ENCODE peak calls at places on chromosomes 4 and X, in four cellular contexts. One of them, this sample, is unnamed.
A peak's percentile ranks its signal among the peaks of the same experiment; 100 is the strongest.

GRCh38 chr4:27094785-27095184 is 234.1 kb downstream of the STIM2 start:
- DNase-seq in mesenchymal stem cell: no peak
- DNase-seq in prostate gland: peak; percentile 71
- DNase-seq in mammary epithelial cell: no peak
- DNase-seq in this sample: no peak

GRCh38 chr4:54913751-54914526 is 211.5 kb downstream of the KDR start:
- DNase-seq in mesenchymal stem cell: peak; percentile 26
- DNase-seq in prostate gland: no peak
- DNase-seq in mammary epithelial cell: no peak
- DNase-seq in this sample: peak; percentile 15

GRCh38 chr4:85078016-85078415 is 111.5 kb upstream of the WDFY3 start:
- DNase-seq in mesenchymal stem cell: no peak
- DNase-seq in prostate gland: no peak
- DNase-seq in mammary epithelial cell: no peak
- DNase-seq in this sample: no peak

GRCh38 chr4:23122666-23123400 is 430.1 kb downstream of the GBA3 start:
- DNase-seq in mesenchymal stem cell: no peak
- DNase-seq in prostate gland: no peak
- DNase-seq in mammary epithelial cell: no peak
- DNase-seq in this sample: no peak

GRCh38 chr4:41281038-41281634 is 24.4 kb downstream of the UCHL1 start:
- DNase-seq in mesenchymal stem cell: peak; percentile 85
- DNase-seq in prostate gland: peak; percentile 72
- DNase-seq in mammary epithelial cell: peak; percentile 64
- DNase-seq in this sample: peak; percentile 11

GRCh38 chr4:93302310-93302709 is 526.2 kb upstream of the ATOH1 start:
- DNase-seq in mesenchymal stem cell: no peak
- DNase-seq in prostate gland: no peak
- DNase-seq in mammary epithelial cell: no peak
- DNase-seq in this sample: no peak

GRCh38 chr4:156111706-156112105 is 158.0 kb upstream of the CTSO start:
- DNase-seq in mesenchymal stem cell: no peak
- DNase-seq in prostate gland: no peak
- DNase-seq in mammary epithelial cell: no peak
- DNase-seq in this sample: no peak

GRCh38 chr4:186554890-186555827 is at the start of gene MTNR1A:
- DNase-seq in mesenchymal stem cell: peak; percentile 33
- DNase-seq in prostate gland: no peak
- DNase-seq in mammary epithelial cell: no peak
- DNase-seq in this sample: no peak

GRCh38 chrX:40297949-40298539 is 200.3 kb upstream of the BCOR start:
- DNase-seq in mesenchymal stem cell: no peak
- DNase-seq in prostate gland: no peak
- DNase-seq in mammary epithelial cell: no peak
- DNase-seq in this sample: no peak

GRCh38 chr4:168648929-168649328 is 152.1 kb downstream of the PALLD start:
- DNase-seq in mesenchymal stem cell: peak; percentile 83
- DNase-seq in prostate gland: no peak
- DNase-seq in mammary epithelial cell: peak; percentile 81
- DNase-seq in this sample: peak; percentile 57

GRCh38 chr4:8176547-8177399 is 18.2 kb upstream of the ABLIM2 start:
- DNase-seq in mesenchymal stem cell: peak; percentile 73
- DNase-seq in prostate gland: no peak
- DNase-seq in mammary epithelial cell: peak; percentile 51
- DNase-seq in this sample: peak; percentile 52

GRCh38 chrX:71935542-71935941 is 24.9 kb downstream of the NHSL2 start:
- DNase-seq in mesenchymal stem cell: no peak
- DNase-seq in prostate gland: no peak
- DNase-seq in mammary epithelial cell: no peak
- DNase-seq in this sample: no peak

GRCh38 chrX:153469811-153470410 is 465 bp downstream of the HAUS7 start:
- DNase-seq in mesenchymal stem cell: peak; percentile 58
- DNase-seq in prostate gland: no peak
- DNase-seq in mammary epithelial cell: peak; percentile 8
- DNase-seq in this sample: peak; percentile 27

GRCh38 chr4:114780205-114780604 is 181.6 kb downstream of the UGT8 start:
- DNase-seq in mesenchymal stem cell: peak; percentile 44
- DNase-seq in prostate gland: no peak
- DNase-seq in mammary epithelial cell: no peak
- DNase-seq in this sample: peak; percentile 0

GRCh38 chr4:90209922-90210321 is 82.7 kb downstream of the CCSER1 start:
- DNase-seq in mesenchymal stem cell: no peak
- DNase-seq in prostate gland: no peak
- DNase-seq in mammary epithelial cell: no peak
- DNase-seq in this sample: no peak

GRCh38 chrX:51494409-51494808 is 2.0 kb downstream of the NUDT11 start:
- DNase-seq in mesenchymal stem cell: peak; percentile 14
- DNase-seq in prostate gland: no peak
- DNase-seq in mammary epithelial cell: no peak
- DNase-seq in this sample: no peak

GRCh38 chrX:41661366-41662095 is 27.2 kb upstream of the GPR34 start:
- DNase-seq in mesenchymal stem cell: no peak
- DNase-seq in prostate gland: no peak
- DNase-seq in mammary epithelial cell: peak; percentile 25
- DNase-seq in this sample: no peak

GRCh38 chr4:8289956-8290700 is 20.6 kb downstream of the HTRA3 start:
- DNase-seq in mesenchymal stem cell: no peak
- DNase-seq in prostate gland: no peak
- DNase-seq in mammary epithelial cell: no peak
- DNase-seq in this sample: no peak

GRCh38 chr4:139558235-139559094 is 2.4 kb upstream of the SETD7 start:
- DNase-seq in mesenchymal stem cell: peak; percentile 81
- DNase-seq in prostate gland: no peak
- DNase-seq in mammary epithelial cell: no peak
- DNase-seq in this sample: no peak

GRCh38 chrX:17511556-17511955 is 136.6 kb downstream of the NHS start:
- DNase-seq in mesenchymal stem cell: no peak
- DNase-seq in prostate gland: no peak
- DNase-seq in mammary epithelial cell: no peak
- DNase-seq in this sample: no peak

GRCh38 chr4:22500128-22500611 is 15.7 kb downstream of the ADGRA3 start:
- DNase-seq in mesenchymal stem cell: no peak
- DNase-seq in prostate gland: peak; percentile 78
- DNase-seq in mammary epithelial cell: peak; percentile 73
- DNase-seq in this sample: no peak

GRCh38 chr4:163109967-163110366 is 56.7 kb downstream of the NAF1 start:
- DNase-seq in mesenchymal stem cell: no peak
- DNase-seq in prostate gland: peak; percentile 26
- DNase-seq in mammary epithelial cell: no peak
- DNase-seq in this sample: no peak

GRCh38 chr4:13917010-13917409 is 289.5 kb upstream of the BOD1L1 start:
- DNase-seq in mesenchymal stem cell: peak; percentile 76
- DNase-seq in prostate gland: no peak
- DNase-seq in mammary epithelial cell: peak; percentile 62
- DNase-seq in this sample: no peak

GRCh38 chrX:153477039-153477438 is 6.7 kb upstream of the HAUS7 start:
- DNase-seq in mesenchymal stem cell: no peak
- DNase-seq in prostate gland: no peak
- DNase-seq in mammary epithelial cell: no peak
- DNase-seq in this sample: peak; percentile 88

GRCh38 chrX:117973175-117974075 is 143.2 kb downstream of the KLHL13 start:
- DNase-seq in mesenchymal stem cell: no peak
- DNase-seq in prostate gland: no peak
- DNase-seq in mammary epithelial cell: peak; percentile 48
- DNase-seq in this sample: no peak

GRCh38 chr4:168666531-168666930 is 169.7 kb downstream of the PALLD start:
- DNase-seq in mesenchymal stem cell: peak; percentile 75
- DNase-seq in prostate gland: no peak
- DNase-seq in mammary epithelial cell: peak; percentile 76
- DNase-seq in this sample: no peak

GRCh38 chr4:168097161-168097560 is 4.8 kb downstream of the ANXA10 start:
- DNase-seq in mesenchymal stem cell: no peak
- DNase-seq in prostate gland: no peak
- DNase-seq in mammary epithelial cell: no peak
- DNase-seq in this sample: peak; percentile 2

GRCh38 chr4:101651778-101652177 is 138.8 kb upstream of the BANK1 start:
- DNase-seq in mesenchymal stem cell: no peak
- DNase-seq in prostate gland: no peak
- DNase-seq in mammary epithelial cell: no peak
- DNase-seq in this sample: peak; percentile 47

GRCh38 chr4:2341261-2341841 is 77.1 kb downstream of the ZFYVE28 start:
- DNase-seq in mesenchymal stem cell: no peak
- DNase-seq in prostate gland: no peak
- DNase-seq in mammary epithelial cell: no peak
- DNase-seq in this sample: no peak

GRCh38 chrX:153511784-153512500 is 5.5 kb upstream of the ATP2B3 start:
- DNase-seq in mesenchymal stem cell: no peak
- DNase-seq in prostate gland: no peak
- DNase-seq in mammary epithelial cell: no peak
- DNase-seq in this sample: peak; percentile 73

GRCh38 chrX:20472148-20472547 is 205.4 kb upstream of the RPS6KA3 start:
- DNase-seq in mesenchymal stem cell: no peak
- DNase-seq in prostate gland: no peak
- DNase-seq in mammary epithelial cell: no peak
- DNase-seq in this sample: no peak

GRCh38 chr4:158236304-158237030 is 26.2 kb downstream of the TMEM144 start:
- DNase-seq in mesenchymal stem cell: no peak
- DNase-seq in prostate gland: no peak
- DNase-seq in mammary epithelial cell: no peak
- DNase-seq in this sample: no peak

GRCh38 chr4:29390921-29391320 is 1329.2 kb upstream of the PCDH7 start:
- DNase-seq in mesenchymal stem cell: no peak
- DNase-seq in prostate gland: no peak
- DNase-seq in mammary epithelial cell: no peak
- DNase-seq in this sample: no peak

GRCh38 chrX:39975094-39975865 is 122.5 kb downstream of the BCOR start:
- DNase-seq in mesenchymal stem cell: no peak
- DNase-seq in prostate gland: peak; percentile 60
- DNase-seq in mammary epithelial cell: peak; percentile 58
- DNase-seq in this sample: no peak

GRCh38 chrX:18422325-18422724 is 3.1 kb upstream of the CDKL5 start:
- DNase-seq in mesenchymal stem cell: peak; percentile 88
- DNase-seq in prostate gland: no peak
- DNase-seq in mammary epithelial cell: no peak
- DNase-seq in this sample: no peak

GRCh38 chr4:41365726-41366125 is 109.0 kb downstream of the UCHL1 start:
- DNase-seq in mesenchymal stem cell: no peak
- DNase-seq in prostate gland: no peak
- DNase-seq in mammary epithelial cell: no peak
- DNase-seq in this sample: no peak

GRCh38 chr4:176988226-176988625 is 195.5 kb upstream of the VEGFC start:
- DNase-seq in mesenchymal stem cell: peak; percentile 95
- DNase-seq in prostate gland: no peak
- DNase-seq in mammary epithelial cell: peak; percentile 95
- DNase-seq in this sample: peak; percentile 98

GRCh38 chr4:104382961-104383360 is 111.7 kb downstream of the CXXC4 start:
- DNase-seq in mesenchymal stem cell: no peak
- DNase-seq in prostate gland: no peak
- DNase-seq in mammary epithelial cell: peak; percentile 91
- DNase-seq in this sample: no peak
- H3K36me3 ChIP-seq in mesenchymal stem cell: no peaks in the 10 kb centered on the region
- H3K36me3 ChIP-seq in prostate gland: no peaks in the 10 kb centered on the region
- H3K36me3 ChIP-seq in mammary epithelial cell: no peaks in the 10 kb centered on the region
- H3K36me3 ChIP-seq in this sample: no peaks in the 10 kb centered on the region

DNA sequence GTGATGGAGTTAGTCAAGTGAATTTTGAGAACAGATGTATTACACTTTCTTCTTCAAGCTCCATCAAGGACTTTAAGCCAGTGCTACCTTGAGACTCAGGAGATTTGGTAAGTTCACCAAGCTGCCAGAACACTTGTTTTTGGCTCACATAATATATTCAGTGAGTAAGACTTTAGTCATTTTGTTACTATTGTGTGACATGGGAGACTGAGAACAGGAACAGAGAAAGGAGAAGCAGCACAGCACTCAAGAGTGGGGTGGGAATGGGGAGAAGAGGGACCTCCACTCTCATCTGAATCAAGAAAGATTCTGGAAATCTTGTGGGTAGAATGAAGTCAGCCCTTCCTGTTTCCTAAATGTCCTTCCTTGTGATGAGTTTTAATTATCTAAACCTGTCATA is 87.3 kb upstream of the TET2 start:
- DNase-seq in mesenchymal stem cell: no peak
- DNase-seq in prostate gland: no peak
- DNase-seq in mammary epithelial cell: peak; percentile 39
- DNase-seq in this sample: no peak
- H3K36me3 ChIP-seq in mesenchymal stem cell: no peaks in the 10 kb centered on the region
- H3K36me3 ChIP-seq in prostate gland: no peaks in the 10 kb centered on the region
- H3K36me3 ChIP-seq in mammary epithelial cell: no peaks in the 10 kb centered on the region
- H3K36me3 ChIP-seq in this sample: no peaks in the 10 kb centered on the region

GRCh38 chr4:3668825-3669552 is 97.2 kb upstream of the ADRA2C start:
- DNase-seq in mesenchymal stem cell: no peak
- DNase-seq in prostate gland: no peak
- DNase-seq in mammary epithelial cell: no peak
- DNase-seq in this sample: no peak
- H3K36me3 ChIP-seq in mesenchymal stem cell: no peaks in the 10 kb centered on the region
- H3K36me3 ChIP-seq in prostate gland: no peaks in the 10 kb centered on the region
- H3K36me3 ChIP-seq in mammary epithelial cell: no peaks in the 10 kb centered on the region
- H3K36me3 ChIP-seq in this sample: no peaks in the 10 kb centered on the region

GRCh38 chr4:1099270-1099669 is 14.1 kb downstream of the RNF212 start:
- DNase-seq in mesenchymal stem cell: no peak
- DNase-seq in prostate gland: no peak
- DNase-seq in mammary epithelial cell: no peak
- DNase-seq in this sample: no peak
- H3K36me3 ChIP-seq in mesenchymal stem cell: no peaks in the 10 kb centered on the region
- H3K36me3 ChIP-seq in prostate gland: no peaks in the 10 kb centered on the region
- H3K36me3 ChIP-seq in mammary epithelial cell: no peaks in the 10 kb centered on the region
- H3K36me3 ChIP-seq in this sample: no peaks in the 10 kb centered on the region

DNA sequence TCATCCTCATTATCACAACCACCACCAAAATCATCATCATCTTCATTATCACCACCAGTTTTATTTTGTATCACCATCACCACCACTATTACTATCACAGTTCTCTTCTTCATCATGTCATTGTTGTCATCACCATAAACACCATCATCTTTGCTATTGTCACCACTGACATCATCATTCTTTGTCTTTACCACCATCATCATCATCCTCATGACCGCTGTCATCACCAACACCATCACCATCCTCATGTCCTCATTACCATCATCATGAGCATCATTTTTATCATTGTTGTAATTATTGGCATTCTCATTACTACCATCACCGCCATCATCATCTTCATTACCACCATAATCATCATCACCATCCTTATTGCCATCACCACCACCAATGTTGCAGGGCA is 31.4 kb downstream of the EVC start:
- DNase-seq in mesenchymal stem cell: no peak
- DNase-seq in prostate gland: no peak
- DNase-seq in mammary epithelial cell: no peak
- DNase-seq in this sample: no peak
- H3K36me3 ChIP-seq in mesenchymal stem cell: peaks cover 81% of the 10 kb centered on the region
- H3K36me3 ChIP-seq in prostate gland: no peaks in the 10 kb centered on the region
- H3K36me3 ChIP-seq in mammary epithelial cell: peaks cover 26% of the 10 kb centered on the region
- H3K36me3 ChIP-seq in this sample: peaks cover 5% of the 10 kb centered on the region

DNA sequence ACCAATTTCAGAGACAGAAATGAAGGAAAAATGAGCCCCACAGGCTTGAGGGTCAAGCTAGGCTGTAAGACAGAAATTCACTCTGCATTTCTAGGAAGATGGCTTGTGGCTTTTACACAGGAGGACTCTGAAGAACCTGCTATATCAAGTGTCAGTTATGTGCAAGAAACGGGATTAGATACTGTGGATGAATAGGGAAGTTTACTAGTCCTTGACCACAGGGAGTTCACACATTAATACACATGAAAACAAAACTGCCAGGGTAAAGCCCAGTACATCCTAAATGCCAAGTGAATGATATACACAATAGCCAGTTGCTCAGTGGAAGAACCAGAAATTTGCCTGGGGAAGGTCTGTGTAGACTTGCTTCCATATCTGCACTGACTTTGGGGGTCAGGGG is 53.5 kb downstream of the TMEM131L start:
- DNase-seq in mesenchymal stem cell: no peak
- DNase-seq in prostate gland: no peak
- DNase-seq in mammary epithelial cell: no peak
- DNase-seq in this sample: no peak
- H3K36me3 ChIP-seq in mesenchymal stem cell: no peaks in the 10 kb centered on the region
- H3K36me3 ChIP-seq in prostate gland: no peaks in the 10 kb centered on the region
- H3K36me3 ChIP-seq in mammary epithelial cell: no peaks in the 10 kb centered on the region
- H3K36me3 ChIP-seq in this sample: no peaks in the 10 kb centered on the region

This sample was measured in MG63.